ENCODE peak calls at places on chromosomes 11 and 22, in nine cellular contexts. C is spleen, N is SK-N-SH, R is breast epithelium, P is endothelial cell of umbilical vein, M is transverse colon, Q is sigmoid colon, E is esophagus muscularis mucosa, A is GM12891. I is an unnamed sample.

GRCh38 chr11:134034496-134035381 is 34.1 kb upstream of the JAM3 start:
- DNase-seq in E (no peak), N (no peak), Q (no peak), A (no peak), R (peak), M (no peak), P (no peak), C (peak), I (no peak)

GRCh38 chr11:114134870-114135269 is 75.4 kb downstream of the ZBTB16 start:
- DNase-seq in Q (no peak), A (no peak), M (peak), P (peak), N (no peak), C (no peak), R (no peak), E (no peak), I (no peak)

GRCh38 chr11:66336234-66337102 is at the start of gene RIN1:
- DNase-seq in C (peak), M (peak), P (peak), A (peak), Q (peak), N (peak), E (no peak), R (peak), I (peak)

GRCh38 chr11:46513934-46514342 is 79.9 kb downstream of the AMBRA1 start:
- DNase-seq in R (peak), N (peak), P (peak), Q (peak), E (no peak), C (no peak), M (peak), A (no peak), I (no peak)

GRCh38 chr22:22884010-22884887 is 3.4 kb upstream of the IGLL5 start:
- DNase-seq in R (peak), A (peak), E (no peak), Q (no peak), P (peak), N (peak), M (peak), C (no peak), I (peak)

GRCh38 chr22:32721328-32722180 is 80.0 kb upstream of the TIMP3 start:
- DNase-seq in E (no peak), R (no peak), M (no peak), N (no peak), A (no peak), P (no peak), C (no peak), Q (no peak), I (no peak)

GRCh38 chr22:46240917-46241316 is 9.2 kb downstream of the CDPF1 start:
- DNase-seq in Q (no peak), R (no peak), P (no peak), N (peak), E (no peak), A (no peak), M (no peak), C (no peak), I (no peak)

GRCh38 chr22:23760056-23760455 is 2.7 kb upstream of the C22orf15 start:
- DNase-seq in P (no peak), E (no peak), Q (no peak), C (no peak), R (no peak), M (no peak), N (no peak), A (no peak), I (no peak)

GRCh38 chr11:8059571-8060011 is 21.4 kb upstream of the TUB start:
- DNase-seq in R (no peak), M (no peak), N (no peak), A (no peak), Q (peak), P (no peak), C (peak), E (no peak), I (no peak)

GRCh38 chr22:20514658-20515406 is 7.4 kb downstream of the MED15 start:
- DNase-seq in C (no peak), P (no peak), Q (no peak), M (no peak), A (no peak), N (no peak), R (no peak), E (no peak), I (no peak)

GRCh38 chr11:78110830-78111229 is 28.6 kb downstream of the ALG8 start:
- DNase-seq in Q (no peak), P (no peak), N (no peak), R (no peak), M (no peak), A (no peak), C (no peak), E (no peak), I (no peak)

GRCh38 chr11:17256512-17256911 is 20.0 kb upstream of the NUCB2 start:
- DNase-seq in M (no peak), P (peak), N (no peak), Q (no peak), E (no peak), A (no peak), R (no peak), C (no peak), I (no peak)

GRCh38 chr11:68825603-68826002 is 16.1 kb downstream of the CPT1A start:
- DNase-seq in P (peak), Q (no peak), N (no peak), E (no peak), M (peak), R (no peak), C (peak), A (no peak), I (peak)

GRCh38 chr11:2525941-2526807 is 81.4 kb downstream of the KCNQ1 start:
- DNase-seq in P (no peak), N (no peak), M (peak), A (no peak), E (no peak), C (peak), Q (peak), R (no peak), I (no peak)

GRCh38 chr11:129323896-129324522 is 51.6 kb upstream of the BARX2 start:
- DNase-seq in M (peak), N (no peak), Q (peak), P (no peak), E (no peak), C (no peak), A (no peak), R (peak), I (no peak)

GRCh38 chr11:121464352-121464946 is 11.7 kb upstream of the SORL1-AS1 start:
- DNase-seq in R (peak), N (peak), C (peak), P (peak), Q (peak), M (peak), A (no peak), E (no peak), I (no peak)

GRCh38 chr11:77252555-77253270 is 48.8 kb downstream of the GDPD4 start:
- DNase-seq in A (no peak), E (no peak), R (no peak), P (no peak), Q (no peak), M (peak), N (no peak), C (no peak), I (no peak)

GRCh38 chr11:77407613-77408012 is 66.3 kb downstream of the PAK1 start:
- DNase-seq in Q (no peak), N (peak), E (no peak), A (no peak), P (peak), R (peak), C (no peak), M (peak), I (peak)

GRCh38 chr11:79062814-79063762 is 377.7 kb downstream of the TENM4 start:
- DNase-seq in N (peak), P (peak), E (no peak), A (no peak), M (no peak), Q (no peak), C (no peak), R (no peak), I (peak)

GRCh38 chr11:44776840-44777536 is 50.2 kb downstream of the TSPAN18 start:
- DNase-seq in A (no peak), N (no peak), M (no peak), R (no peak), E (no peak), P (no peak), Q (peak), C (peak), I (no peak)

DNA sequence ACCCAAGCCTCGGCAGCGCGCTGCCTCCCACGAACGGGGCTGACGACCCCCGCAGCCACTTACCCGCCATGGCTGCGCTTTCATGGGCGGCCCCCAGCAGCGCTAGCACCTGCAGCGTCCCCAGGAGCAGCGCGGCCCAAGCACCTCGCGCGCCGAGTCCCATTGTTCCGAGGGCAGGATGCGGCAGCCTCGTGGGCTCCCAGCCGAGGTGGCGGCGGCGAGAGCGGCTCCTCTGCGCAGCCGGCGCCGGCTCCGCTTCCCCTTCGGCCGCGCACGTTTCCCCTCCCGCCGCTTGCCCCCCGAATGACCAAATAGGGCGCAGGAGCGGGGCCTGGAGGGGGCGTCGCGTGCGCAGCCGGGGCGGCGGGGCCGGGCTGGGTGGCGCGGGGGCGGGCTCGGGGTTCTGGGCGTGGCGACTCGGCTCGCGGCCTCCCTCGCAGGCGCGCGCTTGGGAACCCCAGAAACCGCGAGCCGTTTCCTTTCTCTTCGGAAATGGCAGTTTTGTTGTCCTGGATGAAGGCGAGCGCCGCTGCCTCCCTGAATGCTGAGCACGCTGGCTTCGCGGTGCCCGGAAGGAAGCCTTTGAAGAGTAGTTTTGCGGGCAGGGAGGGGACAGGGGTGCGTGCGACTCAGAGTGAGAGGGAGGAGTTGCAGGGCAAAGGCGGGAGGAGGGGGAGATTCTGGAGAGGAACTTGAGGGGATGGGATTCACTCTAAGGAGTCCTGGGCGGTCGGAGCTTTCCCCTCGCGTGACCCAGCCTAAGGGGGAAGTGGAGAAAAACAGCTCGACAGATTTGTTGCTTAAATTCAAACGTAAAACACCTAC is at the start of gene TMEM123:
- DNase-seq in N (peak), Q (peak), R (peak), M (peak), E (peak), P (peak), A (peak), C (peak), I (peak)
- TF ChIP-seq POLR2AphosphoS5 in N (peak), Q (peak), R (peak), M (peak), E (peak), P (peak), A (peak), C (peak), I (peak)

DNA sequence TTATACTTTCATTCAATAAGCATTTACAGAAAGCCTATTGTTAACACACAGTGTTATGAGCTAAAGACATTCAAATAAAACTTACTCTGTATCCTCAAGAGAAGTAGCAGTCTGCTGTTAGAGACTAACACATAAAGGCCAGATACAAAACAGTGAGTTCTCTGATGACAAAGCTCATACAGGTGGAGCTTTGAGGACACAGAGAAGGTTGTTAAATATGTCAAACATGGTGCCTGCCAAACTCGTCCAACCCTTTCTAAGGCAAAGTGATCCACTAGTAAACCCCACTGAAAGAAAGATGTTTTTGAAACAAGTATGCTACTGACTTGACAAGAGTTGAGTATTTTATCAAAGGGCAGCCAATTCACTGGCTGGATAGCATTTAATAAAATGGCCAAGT is 70.1 kb downstream of the C2CD3 start:
- DNase-seq in R (no peak), E (no peak), C (no peak), P (no peak), M (no peak), N (no peak), Q (no peak), A (no peak), I (no peak)
- TF ChIP-seq POLR2AphosphoS5 in R (no peak), E (no peak), C (no peak), P (no peak), M (no peak), N (no peak), Q (no peak), A (no peak), I (no peak)

GRCh38 chr11:125470355-125470754 is 25.7 kb downstream of the FEZ1 start:
- DNase-seq in Q (no peak), N (no peak), E (no peak), A (no peak), R (no peak), P (no peak), M (no peak), C (no peak), I (no peak)
- TF ChIP-seq POLR2AphosphoS5 in Q (no peak), N (no peak), E (no peak), A (no peak), R (no peak), P (no peak), M (no peak), C (no peak), I (no peak)

GRCh38 chr22:39309881-39310714 is 9.3 kb downstream of the RPL3 start:
- DNase-seq in Q (no peak), C (no peak), P (no peak), E (no peak), A (no peak), R (peak), M (no peak), N (no peak), I (no peak)

GRCh38 chr22:39306456-39307361 is 12.7 kb downstream of the RPL3 start:
- DNase-seq in C (peak), A (no peak), M (peak), P (peak), Q (no peak), R (no peak), N (peak), E (no peak), I (peak)

GRCh38 chr22:39311592-39312400 is 7.6 kb downstream of the RPL3 start:
- DNase-seq in Q (no peak), C (no peak), N (no peak), P (no peak), E (no peak), R (no peak), M (no peak), A (no peak), I (peak)

GRCh38 chr22:39309364-39309861 is 10.0 kb downstream of the RPL3 start:
- DNase-seq in P (no peak), Q (no peak), C (no peak), M (no peak), E (no peak), N (no peak), R (peak), A (no peak), I (peak)

DNA sequence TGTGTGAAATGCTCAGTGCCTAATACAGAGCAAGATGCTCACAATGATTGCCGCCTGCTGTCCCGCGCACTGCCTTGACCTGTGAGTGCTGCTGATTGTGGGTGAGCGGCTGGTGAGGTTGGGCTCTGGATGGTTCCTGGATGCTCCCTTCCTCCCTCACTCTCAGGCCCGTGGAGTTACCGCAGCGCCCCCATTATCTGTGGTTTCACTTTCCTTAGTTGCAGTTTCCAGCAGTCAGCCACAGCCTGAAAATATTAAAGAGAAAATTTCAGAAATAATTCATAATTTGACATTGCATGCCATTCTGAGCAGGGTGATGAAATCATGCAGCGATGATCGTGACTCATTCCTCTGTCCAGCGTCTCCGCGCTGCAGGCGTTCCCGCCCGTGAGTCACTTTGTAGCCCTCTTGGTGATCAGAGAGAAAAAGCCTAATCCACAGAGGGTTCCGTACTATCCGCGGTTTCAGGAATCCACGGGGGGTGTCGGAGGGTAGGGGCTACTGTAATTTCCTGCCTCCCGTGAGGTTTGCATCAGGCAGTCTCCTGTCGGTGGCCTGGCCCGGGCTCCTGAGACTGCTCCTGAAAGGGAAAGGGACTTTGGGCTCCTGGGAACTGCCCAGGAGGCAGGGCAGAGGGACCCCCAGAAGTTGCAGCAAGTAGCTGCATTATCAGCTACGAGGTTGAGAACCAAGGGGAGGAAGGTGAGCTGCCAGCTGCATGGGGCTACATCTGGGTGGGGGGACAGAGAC is 10.6 kb downstream of the RPL3 start:
- DNase-seq in A (no peak), R (peak), M (peak), P (peak), N (no peak), C (peak), E (no peak), Q (peak), I (peak)
- TF ChIP-seq POLR2AphosphoS5 in A (no peak), R (peak), M (peak), P (peak), N (no peak), C (no peak), E (peak), Q (peak), I (no peak)

GRCh38 chr22:30782613-30783012 is 87.9 kb downstream of the OSBP2 start:
- DNase-seq in M (no peak), Q (no peak), E (no peak), P (no peak), A (no peak), N (no peak), R (no peak), C (no peak), I (no peak)

GRCh38 chr22:30790366-30790765 is 95.7 kb downstream of the OSBP2 start:
- DNase-seq in A (no peak), C (no peak), E (no peak), R (no peak), M (no peak), N (no peak), Q (no peak), P (no peak), I (no peak)

GRCh38 chr22:30783021-30783420 is 88.3 kb downstream of the OSBP2 start:
- DNase-seq in Q (no peak), N (no peak), C (no peak), E (no peak), P (no peak), M (no peak), R (no peak), A (no peak), I (no peak)

GRCh38 chr22:30781271-30781875 is 86.7 kb downstream of the OSBP2 start:
- DNase-seq in C (no peak), N (no peak), M (no peak), Q (no peak), E (no peak), R (no peak), P (no peak), A (no peak), I (no peak)

GRCh38 chr22:30785527-30785926 is 90.9 kb downstream of the OSBP2 start:
- DNase-seq in R (no peak), A (no peak), E (no peak), N (no peak), C (no peak), Q (no peak), M (no peak), P (no peak), I (no peak)
- TF ChIP-seq POLR2AphosphoS5 in R (no peak), A (no peak), E (no peak), N (no peak), C (no peak), Q (no peak), M (no peak), P (no peak), I (no peak)

GRCh38 chr22:31139866-31140716 is at the start of gene PLA2G3:
- DNase-seq in R (no peak), A (no peak), M (no peak), P (peak), E (no peak), Q (no peak), N (peak), C (no peak), I (peak)
- TF ChIP-seq POLR2AphosphoS5 in R (no peak), A (no peak), M (no peak), P (no peak), E (no peak), Q (no peak), N (no peak), C (no peak), I (peak)

GRCh38 chr11:75423721-75424120 is 9.3 kb downstream of the KLHL35 start:
- DNase-seq in Q (no peak), C (peak), R (no peak), E (no peak), A (no peak), P (no peak), N (no peak), M (no peak), I (no peak)

GRCh38 chr11:75421035-75421602 is 11.9 kb downstream of the KLHL35 start:
- DNase-seq in M (no peak), A (no peak), R (no peak), P (no peak), Q (no peak), E (no peak), N (peak), C (peak), I (no peak)

GRCh38 chr11:75422248-75423231 is 10.5 kb downstream of the KLHL35 start:
- DNase-seq in P (no peak), M (peak), R (no peak), A (no peak), N (no peak), C (peak), Q (no peak), E (no peak), I (no peak)

GRCh38 chr11:75421902-75422247 is 11.1 kb downstream of the KLHL35 start:
- DNase-seq in Q (no peak), A (peak), C (no peak), M (no peak), R (no peak), N (no peak), P (no peak), E (no peak), I (no peak)

DNA sequence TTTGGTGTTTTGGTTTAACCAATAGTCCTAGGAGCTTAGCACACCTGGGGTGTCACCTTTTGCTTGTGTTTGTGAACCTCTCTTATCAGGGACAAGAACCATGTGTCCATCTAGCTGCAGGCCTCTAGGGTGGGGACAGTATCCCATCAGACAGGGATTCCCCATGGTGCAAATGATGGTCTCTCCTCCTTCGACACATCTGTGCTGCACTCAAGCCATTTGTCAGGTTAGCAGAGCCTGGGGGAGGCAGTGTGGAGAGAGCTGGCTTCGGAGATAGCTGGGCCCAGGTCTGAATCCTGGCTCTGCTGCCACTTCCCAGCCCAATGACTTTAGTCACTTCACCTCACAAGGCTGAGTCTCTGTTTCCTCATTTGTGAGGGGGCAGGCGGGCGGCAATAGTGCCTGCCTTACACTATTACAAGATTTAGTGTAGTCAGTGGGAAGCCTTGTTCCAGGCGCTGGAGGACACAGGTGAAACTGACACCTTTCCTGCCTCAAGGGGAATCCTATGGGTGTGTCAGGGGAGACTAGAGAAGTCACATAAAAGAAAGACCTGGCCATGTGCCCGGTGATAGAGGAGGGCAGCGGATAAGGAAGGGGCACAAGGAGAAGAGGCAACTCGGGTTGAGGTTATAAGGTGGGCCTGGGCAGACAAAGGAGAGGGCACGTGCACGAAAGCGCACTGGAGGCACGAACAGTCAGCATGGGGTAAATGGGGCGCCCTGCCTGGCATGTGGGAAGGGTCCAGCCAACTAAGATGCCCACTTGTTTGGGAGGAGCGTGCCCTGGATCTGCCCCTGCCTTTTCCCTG is 12.6 kb downstream of the KLHL35 start:
- DNase-seq in P (no peak), Q (no peak), C (peak), E (no peak), M (peak), R (no peak), N (no peak), A (no peak), I (no peak)
- TF ChIP-seq POLR2AphosphoS5 in P (no peak), Q (no peak), C (no peak), E (no peak), M (no peak), R (no peak), N (no peak), A (no peak), I (no peak)

GRCh38 chr22:38202437-38203089 is 769 bp downstream of the MAFF start:
- DNase-seq in M (peak), P (peak), A (no peak), Q (peak), N (peak), E (no peak), C (peak), R (peak), I (peak)
- TF ChIP-seq POLR2AphosphoS5 in M (peak), P (peak), A (no peak), Q (peak), N (no peak), E (no peak), C (peak), R (peak), I (no peak)